ENCODE peak calls at places on chromosomes 12 and 14, in five cellular contexts. B is Right ventricle myocardium superior; L is mesendoderm; T is stimulated activated CD4-positive, alpha-beta T cell treated with anti-CD3 and anti-CD28 coated beads, Interleukin-1b, Interleukin-23, amount 100 ng/mL, for 1 hour; W is GM10248. M is an unnamed sample.

GRCh38 chr12:96255077-96255476 is 60.9 kb downstream of the ELK3 start:
- DNase-seq in W (no peak), B (peak; percentile 69), L (peak; percentile 63), T (no peak), M (peak; percentile 72)

GRCh38 chr12:108211161-108211560 is 82.1 kb downstream of the WSCD2 start:
- DNase-seq in T (no peak), W (no peak), B (no peak), L (no peak), M (no peak)

GRCh38 chr12:10030446-10030845 is at the start of gene CLEC9A:
- DNase-seq in B (no peak), L (no peak), W (no peak), T (no peak), M (no peak)

GRCh38 chr12:39440781-39441180 is 2.1 kb downstream of the KIF21A start:
- DNase-seq in W (no peak), L (peak; percentile 31), B (no peak), T (no peak), M (no peak)

GRCh38 chr12:118219772-118220171 is 83.8 kb downstream of the PEBP1 start:
- DNase-seq in B (no peak), L (no peak), W (no peak), T (no peak), M (no peak)

GRCh38 chr12:83826112-83826511 is 1086.5 kb downstream of the SLC6A15 start:
- DNase-seq in T (no peak), W (peak; percentile 34), L (peak; percentile 72), B (peak; percentile 38), M (peak; percentile 32)

GRCh38 chr12:10722502-10722904 is 620 bp downstream of the YBX3 start:
- DNase-seq in T (no peak), L (no peak), W (peak; percentile 62), B (peak; percentile 67), M (no peak)

GRCh38 chr14:67583711-67584644 is 16.1 kb downstream of the PIGH start:
- DNase-seq in W (peak; percentile 77), T (no peak), L (peak; percentile 55), B (no peak), M (peak; percentile 53)

GRCh38 chr14:30521899-30522736 is 36.8 kb upstream of the G2E3 start:
- DNase-seq in T (no peak), B (no peak), L (peak; percentile 47), W (peak; percentile 22), M (peak; percentile 7)

GRCh38 chr12:58159941-58160340 is 218.6 kb downstream of the ATP23 start:
- DNase-seq in T (no peak), L (no peak), B (no peak), W (no peak), M (no peak)

GRCh38 chr12:127393896-127394295 is 873.1 kb upstream of the TMEM132C start:
- DNase-seq in W (no peak), B (no peak), T (no peak), L (no peak), M (peak; percentile 72)

GRCh38 chr12:92080390-92081285 is 65.0 kb downstream of the BTG1 start:
- DNase-seq in T (no peak), B (no peak), L (peak; percentile 85), W (no peak), M (peak; percentile 83)

GRCh38 chr14:96754845-96755184 is 42.4 kb upstream of the VRK1 start:
- DNase-seq in W (no peak), L (peak; percentile 76), B (no peak), T (no peak), M (no peak)

GRCh38 chr14:34685819-34686428 is 28.5 kb downstream of the CFL2 start:
- DNase-seq in L (peak; percentile 56), B (no peak), T (no peak), W (no peak), M (no peak)

GRCh38 chr12:12642916-12643315 is 31.2 kb downstream of the CREBL2 start:
- DNase-seq in W (no peak), T (no peak), B (no peak), L (no peak), M (no peak)

GRCh38 chr14:20455355-20456300 is 602 bp downstream of the APEX1 start:
- DNase-seq in T (no peak), B (peak; percentile 58), L (no peak), W (peak; percentile 50), M (no peak)

GRCh38 chr12:76083761-76084276 is 666 bp downstream of the NAP1L1 start:
- DNase-seq in W (peak; percentile 82), T (peak; percentile 45), L (peak; percentile 94), B (peak; percentile 73), M (peak; percentile 60)

GRCh38 chr12:121751034-121751433 is 38.5 kb downstream of the TMEM120B start:
- DNase-seq in W (no peak), T (no peak), L (no peak), B (no peak), M (no peak)

GRCh38 chr12:108358580-108358965 is 19.5 kb upstream of the CMKLR1 start:
- DNase-seq in B (no peak), W (no peak), T (no peak), L (no peak), M (no peak)

GRCh38 chr14:50544911-50545310 is 12.5 kb upstream of the MAP4K5 start:
- DNase-seq in L (no peak), B (no peak), W (no peak), T (no peak), M (no peak)

GRCh38 chr12:115847398-115847797 is 430.1 kb downstream of the MED13L start:
- DNase-seq in W (no peak), T (no peak), B (no peak), L (no peak), M (no peak)

GRCh38 chr12:109727039-109727723 is 13.6 kb downstream of the FAM222A start:
- DNase-seq in B (peak; percentile 46), T (no peak), L (no peak), W (no peak), M (no peak)

GRCh38 chr12:121222847-121223246 is 12.9 kb downstream of the P2RX4 start:
- DNase-seq in W (no peak), B (no peak), T (no peak), L (no peak), M (no peak)

GRCh38 chr12:58161773-58162172 is 220.4 kb downstream of the ATP23 start:
- DNase-seq in W (no peak), L (no peak), B (no peak), T (no peak), M (no peak)

GRCh38 chr12:105393586-105393985 is 63.1 kb downstream of the C12orf75 start:
- DNase-seq in T (no peak), B (no peak), W (no peak), L (no peak), M (peak; percentile 39)

M was measured in HT1080.